ENCODE peak calls at places on chromosomes 13 and 19, in seven cellular contexts. M is germinal center, W is epithelial cell of prostate, Q is tibial artery, R is GDM1, N is ELR, S is thoracic aorta. A is an unnamed sample.

GRCh38 chr19:37977992-37978391 is 71.0 kb downstream of the SIPA1L3 start:
- DNase-seq in M (peak), W (peak), Q (no peak), R (no peak), N (peak), S (no peak), A (no peak)

GRCh38 chr19:52190679-52191293 is 934 bp downstream of the PPP2R1A start:
- DNase-seq in M (no peak), W (no peak), Q (no peak), R (no peak), N (peak), S (no peak), A (peak)

GRCh38 chr13:110302154-110302553 is 4.8 kb downstream of the COL4A1 start:
- DNase-seq in M (no peak), W (no peak), Q (no peak), R (no peak), N (no peak), S (no peak), A (peak)

GRCh38 chr19:30504272-30504671 is 132.1 kb downstream of the ZNF536 start:
- DNase-seq in M (no peak), W (no peak), Q (no peak), R (no peak), N (no peak), S (no peak), A (no peak)

GRCh38 chr13:99542788-99543406 is 41.6 kb downstream of the TM9SF2 start:
- DNase-seq in M (peak), W (no peak), Q (no peak), R (no peak), N (no peak), S (no peak), A (no peak)

GRCh38 chr13:112260108-112261055 is 115.8 kb upstream of the SPACA7 start:
- DNase-seq in M (no peak), W (no peak), Q (no peak), R (no peak), N (no peak), S (no peak), A (no peak)

GRCh38 chr13:48730971-48731658 is 77.4 kb downstream of the CYSLTR2 start:
- DNase-seq in M (no peak), W (peak), Q (no peak), R (no peak), N (peak), S (no peak), A (no peak)

GRCh38 chr19:2822846-2823245 is 3.2 kb downstream of the ZNF554 start:
- DNase-seq in M (no peak), W (no peak), Q (no peak), R (no peak), N (no peak), S (no peak), A (no peak)

GRCh38 chr19:9115307-9115813 is at the start of gene OR7G1:
- DNase-seq in M (no peak), W (no peak), Q (no peak), R (no peak), N (no peak), S (no peak), A (no peak)

GRCh38 chr19:35673121-35673804 is 6.9 kb downstream of the UPK1A start:
- DNase-seq in M (peak), W (no peak), Q (no peak), R (no peak), N (peak), S (no peak), A (peak)

GRCh38 chr13:23901365-23901764 is 4.1 kb upstream of the C1QTNF9B start:
- DNase-seq in M (no peak), W (no peak), Q (no peak), R (no peak), N (peak), S (no peak), A (no peak)

GRCh38 chr19:14091885-14092462 is 1.4 kb upstream of the SAMD1 start:
- DNase-seq in M (peak), W (no peak), Q (no peak), R (no peak), N (peak), S (no peak), A (no peak)

GRCh38 chr19:14166448-14166847 is 30.1 kb upstream of the ASF1B start:
- DNase-seq in M (no peak), W (no peak), Q (no peak), R (no peak), N (no peak), S (no peak), A (no peak)

GRCh38 chr19:19662866-19663291 is 597 bp downstream of the ATP13A1 start:
- DNase-seq in M (no peak), W (no peak), Q (no peak), R (no peak), N (peak), S (no peak), A (peak)

GRCh38 chr13:21898461-21898860 is 227.6 kb downstream of the FGF9 start:
- DNase-seq in M (no peak), W (no peak), Q (no peak), R (no peak), N (no peak), S (no peak), A (no peak)

GRCh38 chr19:18551631-18552030 is 6.0 kb upstream of the KXD1 start:
- DNase-seq in M (no peak), W (no peak), Q (no peak), R (no peak), N (no peak), S (no peak), A (no peak)